ENCODE peak calls at places on chromosomes 12 and 14, in six cellular contexts. B, M, C, S, J and Q are unnamed samples.

GRCh38 chr12:113146999-113147398 is 2.5 kb upstream of the CFAP73 start:
- DNase-seq in B (no peak), M (no peak), C (no peak), S (no peak), J (no peak), Q (no peak)

GRCh38 chr12:19288161-19288560 is 151.1 kb upstream of the AEBP2 start:
- DNase-seq in B (no peak), M (no peak), C (no peak), S (no peak), J (no peak), Q (no peak)

GRCh38 chr14:35576260-35576659 is 42.3 kb downstream of the INSM2 start:
- DNase-seq in B (no peak), M (no peak), C (no peak), S (no peak), J (no peak), Q (peak; percentile 4)

GRCh38 chr12:3307419-3307818 is 183.6 kb upstream of the PRMT8 start:
- DNase-seq in B (no peak), M (no peak), C (no peak), S (no peak), J (no peak), Q (no peak)

GRCh38 chr12:116687888-116688287 is 50.0 kb downstream of the SPRING1 start:
- DNase-seq in B (no peak), M (no peak), C (no peak), S (peak; percentile 70), J (no peak), Q (peak; percentile 67)

GRCh38 chr12:122830517-122831214 is 4.6 kb upstream of the HIP1R start:
- DNase-seq in B (peak; percentile 96), M (no peak), C (peak; percentile 56), S (no peak), J (no peak), Q (no peak)

GRCh38 chr12:92571844-92572543 is 130.8 kb upstream of the PLEKHG7 start:
- DNase-seq in B (no peak), M (no peak), C (no peak), S (peak; percentile 63), J (no peak), Q (no peak)

GRCh38 chr12:7907009-7907408 is 29.0 kb downstream of the SLC2A3 start:
- DNase-seq in B (no peak), M (peak; percentile 39), C (no peak), S (no peak), J (no peak), Q (no peak)

GRCh38 chr14:22671622-22672021 is 27.5 kb upstream of the OR6J1 start:
- DNase-seq in B (peak; percentile 31), M (no peak), C (no peak), S (no peak), J (no peak), Q (no peak)

GRCh38 chr14:48319823-48320222 is 644.4 kb upstream of the MDGA2 start:
- DNase-seq in B (no peak), M (no peak), C (no peak), S (no peak), J (no peak), Q (no peak)

GRCh38 chr12:7588703-7589329 is 76.9 kb downstream of the APOBEC1 start:
- DNase-seq in B (peak; percentile 61), M (peak; percentile 54), C (peak; percentile 45), S (no peak), J (no peak), Q (peak; percentile 39)

GRCh38 chr14:24316597-24316950 is 5.3 kb downstream of the LTB4R start:
- DNase-seq in B (no peak), M (no peak), C (no peak), S (no peak), J (no peak), Q (no peak)

GRCh38 chr14:48323655-48324054 is 648.2 kb upstream of the MDGA2 start:
- DNase-seq in B (peak; percentile 43), M (no peak), C (no peak), S (no peak), J (no peak), Q (peak; percentile 2)

GRCh38 chr12:107057071-107057834 is 36.1 kb downstream of the CRY1 start:
- DNase-seq in B (peak; percentile 14), M (no peak), C (no peak), S (no peak), J (no peak), Q (no peak)

GRCh38 chr12:54998958-54999510 is 14.5 kb upstream of the TESPA1 start:
- DNase-seq in B (no peak), M (no peak), C (no peak), S (no peak), J (no peak), Q (no peak)

GRCh38 chr12:24600996-24601395 is 347.9 kb downstream of the BCAT1 start:
- DNase-seq in B (peak; percentile 71), M (no peak), C (no peak), S (no peak), J (no peak), Q (no peak)

GRCh38 chr14:94775082-94775874 is 5.4 kb upstream of the GSC start:
- DNase-seq in B (no peak), M (no peak), C (no peak), S (no peak), J (no peak), Q (no peak)

GRCh38 chr14:89061696-89062095 is 237.2 kb downstream of the TTC8 start:
- DNase-seq in B (no peak), M (no peak), C (no peak), S (no peak), J (no peak), Q (no peak)

GRCh38 chr14:32078794-32079663 is 1.9 kb downstream of the ARHGAP5 start:
- DNase-seq in B (peak; percentile 71), M (no peak), C (no peak), S (no peak), J (no peak), Q (peak; percentile 22)

GRCh38 chr12:103745962-103746361 is 95.1 kb downstream of the NT5DC3 start:
- DNase-seq in B (no peak), M (no peak), C (no peak), S (no peak), J (no peak), Q (peak; percentile 12)

GRCh38 chr14:88856786-88857366 is 32.4 kb downstream of the TTC8 start:
- DNase-seq in B (no peak), M (no peak), C (no peak), S (no peak), J (no peak), Q (peak; percentile 15)

GRCh38 chr14:75063013-75063412 is 811 bp downstream of the ACYP1 start:
- DNase-seq in B (no peak), M (no peak), C (no peak), S (no peak), J (no peak), Q (peak; percentile 20)

GRCh38 chr14:96741151-96741977 is 55.8 kb upstream of the VRK1 start:
- DNase-seq in B (peak; percentile 37), M (peak; percentile 68), C (peak; percentile 60), S (peak; percentile 76), J (peak; percentile 50), Q (peak; percentile 40)

GRCh38 chr12:67772276-67773169 is 124.0 kb downstream of the DYRK2 start:
- DNase-seq in B (no peak), M (no peak), C (no peak), S (no peak), J (no peak), Q (peak; percentile 60)

DNA sequence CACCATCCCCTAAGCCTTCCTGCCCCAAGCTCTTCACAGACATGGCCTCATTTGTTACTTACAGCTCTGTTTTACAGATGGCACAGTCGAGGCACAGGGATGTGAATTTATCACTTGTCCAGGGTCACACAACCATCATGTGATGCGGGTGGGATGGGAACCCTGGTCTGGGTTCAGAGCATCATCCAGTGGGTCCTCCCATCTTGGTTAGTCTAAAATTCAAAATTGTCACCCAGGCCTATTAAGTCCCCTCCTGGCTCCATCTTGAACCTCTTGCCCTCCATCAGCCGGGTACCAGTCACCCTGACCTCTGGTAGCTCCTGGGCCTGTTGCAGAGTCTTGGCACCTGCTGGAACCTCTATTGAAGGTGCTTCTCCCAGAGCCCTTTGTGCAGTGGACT is 52.9 kb downstream of the ACACB start:
- DNase-seq in B (no peak), M (no peak), C (no peak), S (no peak), J (no peak), Q (no peak)
- H3K36me3 ChIP-seq in B (no peaks in the 10 kb centered on the region), M (peaks cover 44% of the 10 kb centered on the region), C (peaks cover 21% of the 10 kb centered on the region), S (peaks cover 99% of the 10 kb centered on the region), J (peaks cover 12% of the 10 kb centered on the region), Q (no peaks in the 10 kb centered on the region)

DNA sequence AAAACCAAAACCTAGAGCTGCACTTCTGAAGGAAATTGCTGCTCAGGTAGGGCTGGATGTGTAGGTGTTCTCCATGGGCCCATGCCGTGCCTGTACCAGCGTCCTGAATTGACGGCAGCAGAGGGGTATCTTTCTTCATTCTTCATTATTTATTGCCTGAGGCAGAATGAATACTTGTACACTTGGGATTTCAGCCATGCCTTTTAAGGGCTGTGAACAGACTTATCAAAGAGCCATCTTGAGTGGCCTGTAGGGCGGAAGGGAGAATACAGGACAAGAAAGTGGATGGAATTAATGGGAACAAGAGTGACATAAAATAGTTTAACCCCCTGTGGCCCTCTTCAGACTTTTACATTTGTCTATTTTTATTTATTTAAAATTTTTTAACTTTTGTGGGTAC is 61.4 kb downstream of the RASSF3 start:
- DNase-seq in B (peak; percentile 18), M (no peak), C (no peak), S (no peak), J (no peak), Q (no peak)
- H3K27ac ChIP-seq in B (peak overlapping the region; percentile 89), M (peak overlapping the region; percentile 63), C (peak overlapping the region; percentile 77), S (no peak overlapping the region), J (peak overlapping the region; percentile 89), Q (no peak overlapping the region)

GRCh38 chr12:9798008-9798619 is 29.2 kb upstream of the KLRF1 start:
- DNase-seq in B (peak; percentile 80), M (peak; percentile 49), C (peak; percentile 69), S (no peak), J (peak; percentile 46), Q (no peak)
- H3K4me1 ChIP-seq in B (no peaks in the 10 kb centered on the region), M (no peaks in the 10 kb centered on the region), C (no peaks in the 10 kb centered on the region), S (no peaks in the 10 kb centered on the region), J (peaks cover 43% of the 10 kb centered on the region), Q (no peaks in the 10 kb centered on the region)

DNA sequence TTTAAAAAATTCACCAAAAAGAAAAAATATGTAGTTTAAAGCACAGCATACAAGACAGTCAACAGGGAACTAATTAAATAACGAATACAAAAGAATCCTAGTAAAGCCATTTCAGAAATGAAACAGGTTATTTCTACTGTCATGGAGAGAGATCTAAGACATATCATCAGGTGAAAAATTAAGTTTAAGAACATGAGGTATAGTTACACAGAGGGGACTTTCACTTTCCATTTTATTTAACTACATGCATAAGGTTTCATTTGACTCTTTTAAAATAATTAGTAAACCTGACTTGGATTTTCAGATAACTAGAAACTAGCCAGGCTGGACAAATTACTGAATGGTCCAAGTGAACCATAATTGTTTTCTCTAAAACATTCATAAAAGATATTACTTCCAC is 11.3 kb downstream of the SEC23A start:
- DNase-seq in B (no peak), M (no peak), C (no peak), S (no peak), J (no peak), Q (no peak)
- H3K36me3 ChIP-seq in B (peaks cover 36% of the 10 kb centered on the region), M (peaks cover 46% of the 10 kb centered on the region), C (peaks cover 15% of the 10 kb centered on the region), S (peaks cover 93% of the 10 kb centered on the region), J (peaks cover 51% of the 10 kb centered on the region), Q (peaks cover 80% of the 10 kb centered on the region)

GRCh38 chr14:93078830-93079229 is 36.9 kb downstream of the ITPK1 start:
- DNase-seq in B (no peak), M (no peak), C (no peak), S (no peak), J (no peak), Q (no peak)
- H3K27ac ChIP-seq in B (no peak overlapping the region), M (no peak overlapping the region), C (no peak overlapping the region), S (no peak overlapping the region), J (no peak overlapping the region), Q (no peak overlapping the region)